ENCODE peak calls at places on chromosomes 16 and 17, in ten cellular contexts. One of them, this sample, is unnamed.

GRCh38 chr16:68005786-68006286 is 6.6 kb upstream of the DPEP2 start:
- DNase-seq in right atrium auricular region: peak
- DNase-seq in mucosa of descending colon: peak
- DNase-seq in A549: no peak
- DNase-seq in heart right ventricle: no peak
- DNase-seq in fibroblast of the aortic adventitia: no peak
- DNase-seq in cardiac muscle cell: peak
- DNase-seq in stomach: peak
- DNase-seq in GM13976: no peak
- DNase-seq in left ventricle myocardium inferior: no peak
- DNase-seq in this sample: no peak

GRCh38 chr16:88290850-88291830 is 91.6 kb upstream of the ZNF469 start:
- DNase-seq in right atrium auricular region: no peak
- DNase-seq in mucosa of descending colon: no peak
- DNase-seq in A549: no peak
- DNase-seq in heart right ventricle: no peak
- DNase-seq in fibroblast of the aortic adventitia: no peak
- DNase-seq in cardiac muscle cell: no peak
- DNase-seq in stomach: no peak
- DNase-seq in GM13976: no peak
- DNase-seq in left ventricle myocardium inferior: peak
- DNase-seq in this sample: no peak

GRCh38 chr17:76903631-76904030 is 35.4 kb downstream of the MGAT5B start:
- DNase-seq in right atrium auricular region: no peak
- DNase-seq in mucosa of descending colon: no peak
- DNase-seq in A549: no peak
- DNase-seq in heart right ventricle: no peak
- DNase-seq in fibroblast of the aortic adventitia: no peak
- DNase-seq in cardiac muscle cell: no peak
- DNase-seq in stomach: no peak
- DNase-seq in GM13976: no peak
- DNase-seq in left ventricle myocardium inferior: no peak
- DNase-seq in this sample: no peak

GRCh38 chr17:30352247-30352814 is 18.5 kb upstream of the TMIGD1 start:
- DNase-seq in right atrium auricular region: no peak
- DNase-seq in mucosa of descending colon: no peak
- DNase-seq in A549: no peak
- DNase-seq in heart right ventricle: no peak
- DNase-seq in fibroblast of the aortic adventitia: no peak
- DNase-seq in cardiac muscle cell: no peak
- DNase-seq in stomach: no peak
- DNase-seq in GM13976: no peak
- DNase-seq in left ventricle myocardium inferior: no peak
- DNase-seq in this sample: no peak

GRCh38 chr16:88357306-88358032 is 25.3 kb upstream of the ZNF469 start:
- DNase-seq in right atrium auricular region: no peak
- DNase-seq in mucosa of descending colon: no peak
- DNase-seq in A549: no peak
- DNase-seq in heart right ventricle: no peak
- DNase-seq in fibroblast of the aortic adventitia: no peak
- DNase-seq in cardiac muscle cell: no peak
- DNase-seq in stomach: no peak
- DNase-seq in GM13976: no peak
- DNase-seq in left ventricle myocardium inferior: peak
- DNase-seq in this sample: no peak

GRCh38 chr16:49846800-49847199 is 9.1 kb downstream of the ZNF423 start:
- DNase-seq in right atrium auricular region: no peak
- DNase-seq in mucosa of descending colon: no peak
- DNase-seq in A549: no peak
- DNase-seq in heart right ventricle: no peak
- DNase-seq in fibroblast of the aortic adventitia: no peak
- DNase-seq in cardiac muscle cell: no peak
- DNase-seq in stomach: no peak
- DNase-seq in GM13976: no peak
- DNase-seq in left ventricle myocardium inferior: no peak
- DNase-seq in this sample: no peak

GRCh38 chr16:78562650-78563049 is 463.2 kb downstream of the WWOX start:
- DNase-seq in right atrium auricular region: no peak
- DNase-seq in mucosa of descending colon: no peak
- DNase-seq in A549: no peak
- DNase-seq in heart right ventricle: no peak
- DNase-seq in fibroblast of the aortic adventitia: no peak
- DNase-seq in cardiac muscle cell: no peak
- DNase-seq in stomach: no peak
- DNase-seq in GM13976: no peak
- DNase-seq in left ventricle myocardium inferior: no peak
- DNase-seq in this sample: no peak

GRCh38 chr16:50616386-50616785 is 64.7 kb downstream of the SNX20 start:
- DNase-seq in right atrium auricular region: no peak
- DNase-seq in mucosa of descending colon: no peak
- DNase-seq in A549: no peak
- DNase-seq in heart right ventricle: no peak
- DNase-seq in fibroblast of the aortic adventitia: peak
- DNase-seq in cardiac muscle cell: peak
- DNase-seq in stomach: no peak
- DNase-seq in GM13976: no peak
- DNase-seq in left ventricle myocardium inferior: no peak
- DNase-seq in this sample: no peak

GRCh38 chr16:12532871-12533610 is 270.6 kb downstream of the CPPED1 start:
- DNase-seq in right atrium auricular region: no peak
- DNase-seq in mucosa of descending colon: no peak
- DNase-seq in A549: no peak
- DNase-seq in heart right ventricle: no peak
- DNase-seq in fibroblast of the aortic adventitia: no peak
- DNase-seq in cardiac muscle cell: no peak
- DNase-seq in stomach: no peak
- DNase-seq in GM13976: no peak
- DNase-seq in left ventricle myocardium inferior: no peak
- DNase-seq in this sample: no peak

GRCh38 chr17:77501101-77501566 is 360.4 kb downstream of the SEC14L1 start:
- DNase-seq in right atrium auricular region: no peak
- DNase-seq in mucosa of descending colon: no peak
- DNase-seq in A549: peak
- DNase-seq in heart right ventricle: no peak
- DNase-seq in fibroblast of the aortic adventitia: peak
- DNase-seq in cardiac muscle cell: peak
- DNase-seq in stomach: no peak
- DNase-seq in GM13976: peak
- DNase-seq in left ventricle myocardium inferior: no peak
- DNase-seq in this sample: no peak

GRCh38 chr16:22322741-22323140 is 25.5 kb downstream of the POLR3E start:
- DNase-seq in right atrium auricular region: no peak
- DNase-seq in mucosa of descending colon: no peak
- DNase-seq in A549: no peak
- DNase-seq in heart right ventricle: no peak
- DNase-seq in fibroblast of the aortic adventitia: no peak
- DNase-seq in cardiac muscle cell: no peak
- DNase-seq in stomach: no peak
- DNase-seq in GM13976: no peak
- DNase-seq in left ventricle myocardium inferior: no peak
- DNase-seq in this sample: no peak

DNA sequence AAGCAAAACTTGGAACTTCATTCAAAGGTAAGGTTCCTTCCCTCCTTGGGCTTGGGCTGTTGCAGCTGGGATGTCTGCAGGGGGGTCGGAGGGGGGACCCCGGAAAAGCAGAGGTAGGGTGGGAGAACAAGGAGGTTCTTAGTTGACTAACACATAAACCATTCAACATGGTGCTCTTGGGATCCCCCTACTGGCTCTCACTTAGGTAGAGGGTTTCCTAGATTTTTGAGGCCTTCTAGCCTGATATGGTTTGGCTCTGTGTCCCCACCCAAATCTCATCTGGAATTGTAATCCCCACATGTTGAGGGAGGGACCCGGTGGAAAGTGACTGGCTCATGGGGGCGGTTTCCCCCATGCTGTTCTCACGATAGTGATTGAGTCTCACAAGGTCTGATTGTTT is 93.9 kb downstream of the RGS9 start:
- DNase-seq in right atrium auricular region: no peak
- DNase-seq in mucosa of descending colon: no peak
- DNase-seq in A549: no peak
- DNase-seq in heart right ventricle: no peak
- DNase-seq in fibroblast of the aortic adventitia: no peak
- DNase-seq in cardiac muscle cell: no peak
- DNase-seq in stomach: no peak
- DNase-seq in GM13976: no peak
- DNase-seq in left ventricle myocardium inferior: no peak
- DNase-seq in this sample: no peak
- TF ChIP-seq CTCF in right atrium auricular region: no peak
- TF ChIP-seq CTCF in mucosa of descending colon: no peak
- TF ChIP-seq CTCF in A549: no peak
- TF ChIP-seq CTCF in heart right ventricle: no peak
- TF ChIP-seq CTCF in fibroblast of the aortic adventitia: peak
- TF ChIP-seq CTCF in cardiac muscle cell: peak
- TF ChIP-seq CTCF in stomach: no peak
- TF ChIP-seq CTCF in GM13976: no peak
- TF ChIP-seq CTCF in left ventricle myocardium inferior: no peak
- TF ChIP-seq CTCF in this sample: no peak

GRCh38 chr17:40538019-40538935 is 27.0 kb downstream of the CCR7 start:
- DNase-seq in right atrium auricular region: no peak
- DNase-seq in mucosa of descending colon: no peak
- DNase-seq in A549: no peak
- DNase-seq in heart right ventricle: peak
- DNase-seq in fibroblast of the aortic adventitia: no peak
- DNase-seq in cardiac muscle cell: no peak
- DNase-seq in stomach: no peak
- DNase-seq in GM13976: no peak
- DNase-seq in left ventricle myocardium inferior: peak
- DNase-seq in this sample: no peak
- TF ChIP-seq CTCF in right atrium auricular region: no peak
- TF ChIP-seq CTCF in mucosa of descending colon: no peak
- TF ChIP-seq CTCF in A549: no peak
- TF ChIP-seq CTCF in heart right ventricle: no peak
- TF ChIP-seq CTCF in fibroblast of the aortic adventitia: no peak
- TF ChIP-seq CTCF in cardiac muscle cell: no peak
- TF ChIP-seq CTCF in stomach: no peak
- TF ChIP-seq CTCF in GM13976: no peak
- TF ChIP-seq CTCF in left ventricle myocardium inferior: no peak
- TF ChIP-seq CTCF in this sample: no peak

DNA sequence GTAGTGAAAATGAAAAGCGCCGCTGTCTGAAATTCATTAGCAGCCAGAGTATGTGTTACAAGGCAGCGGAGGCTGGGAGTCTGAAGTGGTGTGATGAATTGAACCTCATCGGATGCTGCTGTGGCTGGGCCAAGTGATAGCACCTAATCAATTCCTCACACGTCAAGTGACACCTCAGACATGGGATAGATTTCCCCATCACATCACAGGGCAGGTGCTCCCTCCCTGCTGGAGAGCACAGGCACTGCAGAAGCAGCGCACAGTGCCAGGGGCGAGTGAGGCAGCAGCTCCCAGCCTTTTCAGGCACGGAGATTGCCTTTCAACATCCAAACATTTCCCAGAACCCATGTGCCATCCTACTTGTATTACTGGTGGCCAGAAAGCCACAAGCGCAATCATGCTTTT is 32.2 kb downstream of the DRC3 start:
- DNase-seq in right atrium auricular region: no peak
- DNase-seq in mucosa of descending colon: no peak
- DNase-seq in A549: peak
- DNase-seq in heart right ventricle: no peak
- DNase-seq in fibroblast of the aortic adventitia: no peak
- DNase-seq in cardiac muscle cell: no peak
- DNase-seq in stomach: no peak
- DNase-seq in GM13976: no peak
- DNase-seq in left ventricle myocardium inferior: no peak
- DNase-seq in this sample: no peak
- TF ChIP-seq CTCF in right atrium auricular region: peak
- TF ChIP-seq CTCF in mucosa of descending colon: no peak
- TF ChIP-seq CTCF in A549: no peak
- TF ChIP-seq CTCF in heart right ventricle: peak
- TF ChIP-seq CTCF in fibroblast of the aortic adventitia: peak
- TF ChIP-seq CTCF in cardiac muscle cell: peak
- TF ChIP-seq CTCF in stomach: no peak
- TF ChIP-seq CTCF in GM13976: no peak
- TF ChIP-seq CTCF in left ventricle myocardium inferior: peak
- TF ChIP-seq CTCF in this sample: peak

GRCh38 chr17:4968166-4968915 is 724 bp upstream of the SPAG7 start:
- DNase-seq in right atrium auricular region: no peak
- DNase-seq in mucosa of descending colon: no peak
- DNase-seq in A549: peak
- DNase-seq in heart right ventricle: no peak
- DNase-seq in fibroblast of the aortic adventitia: peak
- DNase-seq in cardiac muscle cell: peak
- DNase-seq in stomach: no peak
- DNase-seq in GM13976: no peak
- DNase-seq in left ventricle myocardium inferior: no peak
- DNase-seq in this sample: peak

GRCh38 chr17:4966844-4967538 is 626 bp downstream of the SPAG7 start:
- DNase-seq in right atrium auricular region: peak
- DNase-seq in mucosa of descending colon: peak
- DNase-seq in A549: peak
- DNase-seq in heart right ventricle: peak
- DNase-seq in fibroblast of the aortic adventitia: peak
- DNase-seq in cardiac muscle cell: peak
- DNase-seq in stomach: peak
- DNase-seq in GM13976: peak
- DNase-seq in left ventricle myocardium inferior: peak
- DNase-seq in this sample: peak

GRCh38 chr17:4968916-4969550 is 1.4 kb upstream of the SPAG7 start:
- DNase-seq in right atrium auricular region: no peak
- DNase-seq in mucosa of descending colon: no peak
- DNase-seq in A549: peak
- DNase-seq in heart right ventricle: no peak
- DNase-seq in fibroblast of the aortic adventitia: peak
- DNase-seq in cardiac muscle cell: peak
- DNase-seq in stomach: no peak
- DNase-seq in GM13976: no peak
- DNase-seq in left ventricle myocardium inferior: no peak
- DNase-seq in this sample: no peak

GRCh38 chr17:4969551-4970231 is 2.1 kb upstream of the SPAG7 start:
- DNase-seq in right atrium auricular region: no peak
- DNase-seq in mucosa of descending colon: no peak
- DNase-seq in A549: no peak
- DNase-seq in heart right ventricle: no peak
- DNase-seq in fibroblast of the aortic adventitia: peak
- DNase-seq in cardiac muscle cell: peak
- DNase-seq in stomach: no peak
- DNase-seq in GM13976: no peak
- DNase-seq in left ventricle myocardium inferior: no peak
- DNase-seq in this sample: no peak

DNA sequence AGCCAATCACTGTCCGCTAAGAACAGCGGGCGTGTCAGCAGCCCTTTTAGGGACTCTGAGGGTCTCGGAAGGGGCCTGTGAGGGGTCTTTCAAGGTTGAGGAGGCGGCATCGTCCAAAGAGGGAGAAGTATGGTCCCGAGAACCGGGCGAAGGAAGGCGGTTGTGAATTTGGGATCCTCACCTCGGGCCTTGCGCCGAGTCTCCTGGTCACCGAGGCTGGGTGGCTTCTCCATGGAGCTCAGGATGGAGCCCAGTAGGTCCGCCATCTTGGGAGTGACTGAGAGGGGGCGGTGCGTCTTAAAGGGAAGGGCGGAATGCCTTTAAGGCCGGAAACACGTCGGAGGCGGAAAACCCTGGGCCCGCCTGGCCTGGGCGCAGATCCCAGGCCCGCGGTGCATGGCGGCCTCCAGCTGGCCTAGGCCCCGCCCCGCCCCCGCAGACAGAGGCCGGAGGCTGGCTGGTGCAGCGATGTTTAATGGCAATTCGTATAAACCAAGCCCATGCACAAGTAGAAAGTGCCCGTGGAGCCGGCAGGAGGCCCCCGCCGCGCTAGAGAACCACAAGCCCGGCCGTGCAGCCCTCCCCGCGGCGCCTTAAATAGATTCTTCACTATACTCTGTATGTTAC is at the start of gene SPAG7:
- DNase-seq in right atrium auricular region: peak
- DNase-seq in mucosa of descending colon: peak
- DNase-seq in A549: peak
- DNase-seq in heart right ventricle: peak
- DNase-seq in fibroblast of the aortic adventitia: peak
- DNase-seq in cardiac muscle cell: peak
- DNase-seq in stomach: peak
- DNase-seq in GM13976: peak
- DNase-seq in left ventricle myocardium inferior: peak
- DNase-seq in this sample: peak
- TF ChIP-seq CTCF in right atrium auricular region: no peak
- TF ChIP-seq CTCF in mucosa of descending colon: no peak
- TF ChIP-seq CTCF in A549: no peak
- TF ChIP-seq CTCF in heart right ventricle: no peak
- TF ChIP-seq CTCF in fibroblast of the aortic adventitia: peak
- TF ChIP-seq CTCF in cardiac muscle cell: no peak
- TF ChIP-seq CTCF in stomach: no peak
- TF ChIP-seq CTCF in GM13976: no peak
- TF ChIP-seq CTCF in left ventricle myocardium inferior: no peak
- TF ChIP-seq CTCF in this sample: no peak